ENCODE peak calls at places on chromosomes 5 and 9, in five cellular contexts. W is foreskin fibroblast, C is glutamatergic neuron, X is omental fat pad, S is neural progenitor cell. I is an unnamed sample.

GRCh38 chr9:69976165-69976564 is 67.5 kb upstream of the MAMDC2 start:
- DNase-seq in W (peak; percentile 92), C (no peak), X (no peak), S (no peak), I (no peak)

GRCh38 chr5:92337772-92338234 is 954.7 kb upstream of the ARRDC3 start:
- DNase-seq in W (peak; percentile 63), C (no peak), X (no peak), S (no peak), I (no peak)

GRCh38 chr9:5783982-5784381 is 48.9 kb downstream of the ERMP1 start:
- DNase-seq in W (no peak), C (no peak), X (no peak), S (no peak), I (no peak)

GRCh38 chr5:150503977-150504620 is 3.8 kb upstream of the NDST1 start:
- DNase-seq in W (peak; percentile 26), C (no peak), X (no peak), S (no peak), I (no peak)

GRCh38 chr9:116320180-116320799 is 166.7 kb downstream of the PAPPA start:
- DNase-seq in W (no peak), C (no peak), X (no peak), S (no peak), I (no peak)

GRCh38 chr5:154896562-154896919 is 38.1 kb downstream of the CNOT8 start:
- DNase-seq in W (no peak), C (no peak), X (no peak), S (no peak), I (no peak)

GRCh38 chr5:60945760-60946253 is 802 bp downstream of the NDUFAF2 start:
- DNase-seq in W (peak; percentile 41), C (no peak), X (peak; percentile 29), S (peak; percentile 46), I (no peak)

GRCh38 chr5:130222638-130223037 is 318.4 kb downstream of the CHSY3 start:
- DNase-seq in W (no peak), C (no peak), X (no peak), S (no peak), I (no peak)

GRCh38 chr9:12874395-12874794 is 99.6 kb downstream of the LURAP1L start:
- DNase-seq in W (no peak), C (no peak), X (no peak), S (no peak), I (no peak)

GRCh38 chr5:28066856-28067255 is 1028.5 kb upstream of the CDH9 start:
- DNase-seq in W (no peak), C (no peak), X (no peak), S (no peak), I (no peak)

GRCh38 chr9:12771891-12772290 is 2.9 kb upstream of the LURAP1L start:
- DNase-seq in W (peak; percentile 41), C (no peak), X (no peak), S (no peak), I (no peak)

GRCh38 chr5:171310816-171311697 is 2.0 kb downstream of the TLX3 start:
- DNase-seq in W (peak; percentile 37), C (peak; percentile 49), X (no peak), S (peak; percentile 87), I (no peak)

GRCh38 chr5:154010660-154011059 is 28.1 kb downstream of the FAM114A2 start:
- DNase-seq in W (peak; percentile 16), C (no peak), X (no peak), S (no peak), I (no peak)

GRCh38 chr9:113590991-113591898 is 127.7 kb downstream of the RGS3 start:
- DNase-seq in W (peak; percentile 52), C (peak; percentile 93), X (peak; percentile 86), S (peak; percentile 89), I (peak; percentile 77)

GRCh38 chr5:139637438-139638089 is 10.6 kb upstream of the CXXC5 start:
- DNase-seq in W (peak; percentile 80), C (peak; percentile 94), X (no peak), S (peak; percentile 89), I (peak; percentile 91)

GRCh38 chr5:177327539-177328522 is 16.1 kb upstream of the MXD3 start:
- DNase-seq in W (no peak), C (no peak), X (no peak), S (no peak), I (no peak)

GRCh38 chr5:172395483-172395882 is 58.8 kb downstream of the SH3PXD2B start:
- DNase-seq in W (no peak), C (no peak), X (no peak), S (no peak), I (no peak)

GRCh38 chr5:115072266-115073056 is 97.2 kb downstream of the TRIM36 start:
- DNase-seq in W (no peak), C (no peak), X (no peak), S (no peak), I (no peak)

GRCh38 chr9:135703726-135704125 is 1.7 kb downstream of the KCNT1 start:
- DNase-seq in W (no peak), C (no peak), X (no peak), S (peak; percentile 64), I (no peak)

GRCh38 chr9:133301253-133302230 is 26.5 kb upstream of the ABO start:
- DNase-seq in W (no peak), C (no peak), X (no peak), S (no peak), I (no peak)

GRCh38 chr9:98054376-98054951 is 2.1 kb upstream of the NANS start:
- DNase-seq in W (no peak), C (no peak), X (no peak), S (no peak), I (no peak)

GRCh38 chr9:95772320-95773060 is 103.0 kb upstream of the ERCC6L2 start:
- DNase-seq in W (peak; percentile 48), C (peak; percentile 65), X (no peak), S (peak; percentile 91), I (no peak)

GRCh38 chr9:93297659-93298497 is 113.9 kb downstream of the WNK2 start:
- DNase-seq in W (no peak), C (no peak), X (no peak), S (no peak), I (no peak)

GRCh38 chr5:147688965-147689364 is 93.6 kb downstream of the JAKMIP2 start:
- DNase-seq in W (no peak), C (no peak), X (no peak), S (no peak), I (no peak)

GRCh38 chr9:15606667-15607472 is 54.0 kb downstream of the CCDC171 start:
- DNase-seq in W (peak; percentile 8), C (no peak), X (no peak), S (peak; percentile 30), I (no peak)

GRCh38 chr5:51810592-51810991 is 427.3 kb downstream of the ISL1 start:
- DNase-seq in W (peak; percentile 7), C (no peak), X (no peak), S (no peak), I (no peak)

GRCh38 chr5:120354126-120354525 is 110.0 kb upstream of the PRR16 start:
- DNase-seq in W (no peak), C (no peak), X (no peak), S (no peak), I (no peak)

GRCh38 chr9:134980516-134980915 is 62.8 kb upstream of the FCN1 start:
- DNase-seq in W (no peak), C (no peak), X (no peak), S (no peak), I (no peak)

GRCh38 chr5:112312810-112313209 is 106.3 kb downstream of the EPB41L4A start:
- DNase-seq in W (no peak), C (no peak), X (no peak), S (no peak), I (no peak)

GRCh38 chr9:126431112-126431742 is 104.6 kb downstream of the MVB12B start:
- DNase-seq in W (no peak), C (no peak), X (no peak), S (no peak), I (no peak)

GRCh38 chr5:68344447-68345111 is 129.0 kb downstream of the PIK3R1 start:
- DNase-seq in W (peak; percentile 47), C (no peak), X (no peak), S (no peak), I (no peak)

GRCh38 chr5:172897691-172898512 is 61.3 kb upstream of the RPL26L1 start:
- DNase-seq in W (peak; percentile 86), C (no peak), X (no peak), S (peak; percentile 78), I (no peak)

GRCh38 chr5:83204651-83205050 is 127.3 kb downstream of the XRCC4 start:
- DNase-seq in W (no peak), C (no peak), X (no peak), S (no peak), I (no peak)

DNA sequence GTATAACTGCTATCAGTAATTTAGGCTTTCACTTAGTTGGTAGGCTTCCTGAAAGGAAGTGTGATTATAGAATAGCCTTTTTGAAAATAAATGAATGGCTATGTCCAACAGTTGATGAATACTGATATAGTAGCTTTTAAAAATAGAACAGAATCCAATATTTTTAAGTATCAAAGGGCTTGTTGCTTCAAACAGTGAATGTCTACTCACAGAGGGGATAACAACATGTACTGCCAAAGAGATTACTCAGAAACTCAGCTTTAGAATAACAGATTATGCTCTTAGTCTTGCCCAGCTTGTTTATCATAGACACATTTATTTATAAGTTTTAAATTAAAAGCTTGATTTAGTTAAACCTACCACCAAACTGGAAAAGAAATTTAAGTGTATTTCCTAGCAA is 132.6 kb downstream of the XRCC4 start:
- DNase-seq in W (no peak), C (no peak), X (no peak), S (no peak), I (no peak)
- TF ChIP-seq CTCF in W (no peak), C (no peak), X (no peak), S (no peak), I (no peak)

GRCh38 chr5:11791777-11792176 is 112.5 kb downstream of the CTNND2 start:
- DNase-seq in W (no peak), C (no peak), X (no peak), S (no peak), I (no peak)

GRCh38 chr5:11792621-11793020 is 111.6 kb downstream of the CTNND2 start:
- DNase-seq in W (no peak), C (no peak), X (no peak), S (no peak), I (no peak)

GRCh38 chr5:11793396-11793795 is 110.8 kb downstream of the CTNND2 start:
- DNase-seq in W (no peak), C (no peak), X (no peak), S (no peak), I (no peak)

GRCh38 chr5:11801061-11801460 is 103.2 kb downstream of the CTNND2 start:
- DNase-seq in W (no peak), C (no peak), X (no peak), S (no peak), I (no peak)

GRCh38 chr5:11797132-11797531 is 107.1 kb downstream of the CTNND2 start:
- DNase-seq in W (no peak), C (no peak), X (no peak), S (peak; percentile 29), I (no peak)
- TF ChIP-seq CTCF in W (no peak), C (no peak), X (no peak), S (no peak), I (peak; percentile 4)

GRCh38 chr9:124480621-124480981 is 26.6 kb downstream of the NR5A1 start:
- DNase-seq in W (peak; percentile 4), C (peak; percentile 70), X (no peak), S (peak; percentile 83), I (no peak)
- TF ChIP-seq CTCF in W (peak; percentile 44), C (peak; percentile 39), X (no peak), S (peak; percentile 66), I (peak; percentile 45)

DNA sequence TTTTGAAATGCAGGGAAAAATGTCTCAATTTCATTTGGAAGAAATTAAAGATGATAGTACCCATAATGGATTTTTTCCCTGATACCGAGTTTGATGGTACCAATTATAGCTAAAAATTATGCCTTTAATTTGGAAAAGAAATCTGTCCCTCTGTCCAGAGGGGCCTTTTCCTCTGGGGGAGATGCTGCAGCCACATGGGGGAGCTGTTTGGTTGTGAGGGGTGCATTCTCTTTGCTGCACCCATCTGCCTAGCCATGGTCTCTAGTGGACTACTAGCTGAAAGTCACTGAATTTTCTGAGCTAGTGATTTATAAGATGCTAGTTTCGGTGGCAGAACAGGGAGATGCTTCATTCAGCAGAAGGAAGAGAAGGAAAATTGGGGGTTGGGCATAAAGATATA is 9.6 kb downstream of the SEC61B start:
- DNase-seq in W (no peak), C (peak; percentile 49), X (no peak), S (peak; percentile 53), I (no peak)
- TF ChIP-seq CTCF in W (peak; percentile 65), C (peak; percentile 38), X (no peak), S (peak; percentile 74), I (peak; percentile 32)

I was measured in D721Med.